ENCODE peak calls at places on chromosomes 16 and 17, in ten cellular contexts. E, A, W, X, S, V, J, Y, P and Q are unnamed samples.

GRCh38 chr17:79837888-79838540 is 1.2 kb downstream of the CBX4 start:
- DNase-seq in E (no peak), A (no peak), W (no peak), X (no peak), S (no peak), V (peak; percentile 34), J (peak; percentile 33), Y (no peak), P (no peak), Q (peak; percentile 50)

GRCh38 chr16:31202402-31203385 is at the start of gene PYCARD:
- DNase-seq in E (peak; percentile 50), A (no peak), W (no peak), X (peak; percentile 38), S (peak; percentile 57), V (peak; percentile 34), J (peak; percentile 82), Y (no peak), P (no peak), Q (peak; percentile 45)

GRCh38 chr16:56729736-56730662 is at the start of gene NUP93:
- DNase-seq in E (peak; percentile 92), A (peak; percentile 92), W (peak; percentile 96), X (peak; percentile 91), S (peak; percentile 85), V (peak; percentile 92), J (peak; percentile 94), Y (peak; percentile 84), P (peak; percentile 78), Q (peak; percentile 94)

GRCh38 chr16:77794586-77794985 is 6.2 kb downstream of the VAT1L start:
- DNase-seq in E (no peak), A (no peak), W (peak; percentile 61), X (no peak), S (no peak), V (no peak), J (no peak), Y (no peak), P (no peak), Q (no peak)

GRCh38 chr17:13492351-13493122 is 109.2 kb downstream of the HS3ST3A1 start:
- DNase-seq in E (no peak), A (no peak), W (no peak), X (no peak), S (no peak), V (no peak), J (no peak), Y (no peak), P (no peak), Q (no peak)

GRCh38 chr17:77314601-77315000 is 173.8 kb downstream of the SEC14L1 start:
- DNase-seq in E (no peak), A (no peak), W (no peak), X (no peak), S (no peak), V (no peak), J (peak; percentile 7), Y (no peak), P (no peak), Q (no peak)

GRCh38 chr17:60087882-60088669 is 9.4 kb upstream of the HEATR6 start:
- DNase-seq in E (no peak), A (peak; percentile 41), W (peak; percentile 95), X (no peak), S (no peak), V (peak; percentile 53), J (peak; percentile 49), Y (no peak), P (no peak), Q (no peak)

GRCh38 chr16:88963583-88963982 is 13.4 kb downstream of the CBFA2T3 start:
- DNase-seq in E (no peak), A (no peak), W (no peak), X (no peak), S (no peak), V (no peak), J (no peak), Y (no peak), P (no peak), Q (no peak)

GRCh38 chr17:48577946-48578615 is at the start of gene HOXB4:
- DNase-seq in E (peak; percentile 20), A (no peak), W (peak; percentile 25), X (peak; percentile 67), S (peak; percentile 73), V (no peak), J (peak; percentile 80), Y (no peak), P (no peak), Q (peak; percentile 84)

GRCh38 chr16:21666772-21667171 is 3.0 kb downstream of the OTOA start:
- DNase-seq in E (no peak), A (peak; percentile 75), W (no peak), X (no peak), S (no peak), V (no peak), J (no peak), Y (no peak), P (no peak), Q (no peak)

GRCh38 chr17:11803635-11804034 is 193.6 kb downstream of the ZNF18 start:
- DNase-seq in E (no peak), A (no peak), W (no peak), X (no peak), S (no peak), V (no peak), J (no peak), Y (no peak), P (no peak), Q (no peak)

GRCh38 chr17:73359987-73360410 is 48.2 kb upstream of the CDC42EP4 start:
- DNase-seq in E (no peak), A (peak; percentile 72), W (peak; percentile 71), X (no peak), S (peak; percentile 81), V (peak; percentile 85), J (peak; percentile 77), Y (peak; percentile 88), P (no peak), Q (no peak)

GRCh38 chr17:79085921-79086551 is 11.4 kb downstream of the ENGASE start:
- DNase-seq in E (no peak), A (no peak), W (no peak), X (no peak), S (no peak), V (no peak), J (no peak), Y (no peak), P (no peak), Q (no peak)

GRCh38 chr16:24700549-24701392 is 28.7 kb upstream of the TNRC6A start:
- DNase-seq in E (peak; percentile 87), A (peak; percentile 60), W (peak; percentile 97), X (peak; percentile 94), S (no peak), V (peak; percentile 65), J (peak; percentile 60), Y (peak; percentile 70), P (peak; percentile 94), Q (no peak)
- TF ChIP-seq CTCF in E (no peak), A (no peak), W (no peak), X (peak; percentile 56), S (no peak), V (peak; percentile 16), J (peak; percentile 16), Y (no peak), P (peak; percentile 51), Q (no peak)

GRCh38 chr16:2177101-2177500 is 19.3 kb downstream of the CASKIN1 start:
- DNase-seq in E (no peak), A (no peak), W (no peak), X (no peak), S (no peak), V (no peak), J (no peak), Y (no peak), P (no peak), Q (no peak)
- TF ChIP-seq CTCF in E (no peak), A (no peak), W (no peak), X (no peak), S (no peak), V (no peak), J (no peak), Y (no peak), P (no peak), Q (no peak)

DNA sequence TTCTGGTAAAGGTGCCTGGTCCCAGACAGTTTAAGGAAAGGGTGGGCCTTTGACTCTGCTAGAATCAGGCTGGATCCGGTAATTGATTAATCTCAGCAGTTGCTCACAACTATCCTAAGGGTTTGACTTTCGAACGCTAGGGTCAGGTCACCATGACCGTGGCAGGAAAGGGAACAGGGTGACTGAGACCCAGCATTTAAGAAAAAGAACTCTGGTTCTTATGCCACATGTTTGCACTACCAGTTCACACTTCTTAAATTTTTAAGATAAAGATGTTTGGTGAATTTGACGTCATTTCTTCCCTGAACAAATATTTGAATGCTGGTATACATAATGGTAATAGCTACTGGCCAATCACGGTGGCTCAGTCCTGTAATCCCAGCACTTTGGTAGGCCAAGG is 52.2 kb downstream of the TEX14 start:
- DNase-seq in E (no peak), A (no peak), W (no peak), X (no peak), S (no peak), V (no peak), J (no peak), Y (no peak), P (no peak), Q (no peak)
- TF ChIP-seq CTCF in E (no peak), A (no peak), W (no peak), X (no peak), S (no peak), V (no peak), J (no peak), Y (no peak), P (no peak), Q (no peak)

GRCh38 chr17:75270218-75270965 is 639 bp downstream of the MIF4GD start:
- DNase-seq in E (peak; percentile 65), A (peak; percentile 88), W (peak; percentile 81), X (peak; percentile 65), S (peak; percentile 66), V (peak; percentile 71), J (peak; percentile 78), Y (no peak), P (no peak), Q (peak; percentile 70)
- TF ChIP-seq CTCF in E (no peak), A (peak; percentile 91), W (peak; percentile 37), X (peak; percentile 36), S (no peak), V (no peak), J (peak; percentile 25), Y (peak; percentile 23), P (peak; percentile 62), Q (peak; percentile 35)

DNA sequence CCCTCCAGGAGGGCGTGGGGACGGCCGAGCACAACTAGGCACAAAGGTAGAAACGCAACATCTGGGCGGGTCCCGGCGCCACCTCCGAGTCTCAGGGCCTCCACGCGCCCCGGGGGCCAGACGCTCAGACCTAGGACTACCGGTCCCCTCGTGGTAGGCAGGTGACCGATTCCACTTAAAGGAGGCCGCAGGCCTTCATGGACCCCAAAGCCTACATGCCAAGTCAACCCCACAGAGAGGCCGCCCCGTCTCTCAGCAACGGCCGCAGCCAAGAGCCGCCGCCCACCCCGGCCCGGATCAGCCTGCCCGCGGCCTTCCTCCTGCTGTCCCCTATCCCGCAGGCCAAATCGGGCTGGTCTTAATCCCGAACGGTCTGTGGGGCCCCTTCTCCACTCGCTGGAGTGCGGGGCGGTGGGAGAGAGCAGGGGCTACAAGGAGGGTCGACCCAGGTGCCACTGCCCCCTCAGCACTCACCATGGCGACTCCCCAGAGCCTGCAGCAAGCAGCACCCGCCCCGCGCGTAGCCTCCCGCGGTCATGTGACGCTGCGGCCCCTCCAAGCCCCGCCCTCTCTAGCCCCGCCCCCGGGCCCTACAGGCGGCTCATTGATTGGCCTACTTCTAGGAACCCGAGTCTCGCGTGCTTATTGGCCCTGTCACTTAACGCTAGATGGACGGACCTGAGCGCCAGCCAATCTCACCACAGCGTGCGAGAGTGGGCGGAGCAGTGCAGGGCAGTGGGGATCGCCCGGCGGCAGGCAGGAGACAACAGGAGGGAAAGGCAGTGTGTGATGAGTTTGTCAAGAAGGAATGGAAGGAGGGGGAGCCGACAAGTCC is at the start of gene VPS35:
- DNase-seq in E (peak; percentile 99), A (peak; percentile 99), W (peak; percentile 99), X (peak; percentile 99), S (peak; percentile 100), V (peak; percentile 100), J (peak; percentile 100), Y (peak; percentile 96), P (peak; percentile 97), Q (peak; percentile 100)
- TF ChIP-seq CTCF in E (no peak), A (peak; percentile 78), W (no peak), X (no peak), S (peak; percentile 3), V (no peak), J (peak; percentile 22), Y (peak; percentile 23), P (peak; percentile 18), Q (peak; percentile 9)